ENCODE peak calls at places on chromosome 21, in seven cellular contexts. R is SK-N-SH, F is HepG2, V is K562, P is HCT116, W is GM12878, L is H1. M is an unnamed sample. For H3K4me1, the result is how much of the 10 kb centered on the place peaks cover.

GRCh38 chr21:23949493-23949892 is 1657.8 kb downstream of the MRPL39 start:
- DNase-seq in R (no peak), F (no peak), V (no peak), P (no peak), W (no peak), L (no peak), M (no peak)

GRCh38 chr21:28516996-28517592 is 475.6 kb downstream of the LTN1 start:
- DNase-seq in R (peak), F (peak), V (peak), P (no peak), W (peak), L (peak), M (peak)

GRCh38 chr21:35926003-35926541 is 134.3 kb downstream of the SETD4 start:
- DNase-seq in R (no peak), F (no peak), V (no peak), P (no peak), W (no peak), L (no peak), M (no peak)

GRCh38 chr21:36166705-36167104 is 10.1 kb downstream of the DOP1B start:
- DNase-seq in R (peak), F (no peak), V (peak), P (no peak), W (no peak), L (no peak), M (no peak)

GRCh38 chr21:20023199-20023598 is 975.0 kb upstream of the NCAM2 start:
- DNase-seq in R (no peak), F (no peak), V (no peak), P (no peak), W (no peak), L (no peak), M (no peak)

GRCh38 chr21:37208056-37208705 is 59.0 kb downstream of the VPS26C start:
- DNase-seq in R (peak), F (peak), V (peak), P (no peak), W (peak), L (no peak), M (no peak)

GRCh38 chr21:24110846-24111245 is 1496.4 kb downstream of the MRPL39 start:
- DNase-seq in R (no peak), F (no peak), V (no peak), P (no peak), W (no peak), L (no peak), M (no peak)

GRCh38 chr21:42056996-42057689 is 14.0 kb upstream of the UMODL1 start:
- DNase-seq in R (no peak), F (no peak), V (no peak), P (no peak), W (no peak), L (no peak), M (no peak)

DNA sequence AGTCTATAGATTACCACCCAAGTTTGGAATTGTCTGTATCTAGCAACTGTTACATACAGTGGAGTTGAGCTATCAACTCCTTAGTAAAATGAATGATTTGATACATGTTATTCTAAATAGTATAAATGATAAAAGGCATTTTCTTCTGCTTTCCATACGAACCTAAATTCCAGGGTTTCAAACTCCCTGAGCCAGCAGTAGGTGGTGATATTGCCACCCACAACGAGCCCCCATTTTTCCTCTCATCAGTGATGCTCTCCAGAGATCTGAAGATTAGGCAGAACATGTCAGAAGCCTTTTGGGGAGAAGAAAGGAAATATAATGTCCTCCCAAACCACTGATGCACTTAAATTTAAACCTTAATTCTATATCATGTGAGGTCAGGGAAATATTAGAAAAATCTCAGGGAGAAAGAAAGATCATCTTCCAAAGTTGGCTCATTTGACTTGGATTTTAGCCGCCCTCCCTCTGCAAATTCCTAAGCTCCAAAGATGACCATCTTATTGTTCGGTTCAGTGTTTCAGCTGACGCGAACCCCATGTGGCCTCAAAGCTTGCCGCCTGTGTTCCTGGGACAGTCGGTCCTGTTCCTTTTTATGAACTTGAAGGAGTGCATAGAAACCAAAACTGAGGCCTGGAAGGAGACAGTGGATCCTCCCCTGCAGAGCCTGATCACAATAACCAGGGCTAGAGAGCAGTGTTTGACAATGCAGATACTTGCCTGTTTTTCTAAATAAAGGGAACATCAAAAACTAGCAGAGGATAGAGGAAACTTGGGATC is 2.3 kb downstream of the EVA1C start:
- DNase-seq in R (peak), F (no peak), V (peak), P (no peak), W (no peak), L (no peak), M (no peak)
- H3K4me1 ChIP-seq in R (under half), F (under half), V (under half), P (under half), W (under half), L (under half), M (under half)

GRCh38 chr21:15706686-15707085 is 23.1 kb upstream of the USP25 start:
- DNase-seq in R (no peak), F (no peak), V (peak), P (peak), W (no peak), L (no peak), M (no peak)
- TF ChIP-seq YY1 in R (no peak), F (no peak), V (no peak), P (no peak), W (no peak), L (no peak), M (no peak)

DNA sequence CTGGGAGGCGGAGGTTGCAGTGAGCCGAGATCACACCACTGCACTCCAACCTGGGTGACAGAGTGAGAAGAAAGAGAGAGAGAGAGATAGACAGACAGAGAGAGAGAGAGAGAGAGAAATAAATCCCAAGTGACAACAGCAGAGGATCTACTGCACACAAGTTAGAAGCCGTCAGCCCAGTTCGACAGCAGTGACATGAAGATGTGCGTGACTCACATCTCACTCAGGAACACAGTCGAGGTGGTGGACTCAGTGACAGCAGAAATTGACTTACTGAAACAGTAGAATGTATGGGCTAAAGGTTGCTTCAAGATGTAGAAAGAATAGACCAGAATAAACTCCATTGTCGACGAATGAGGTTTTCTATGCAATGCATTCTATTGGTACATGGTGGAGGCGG is 77.0 kb upstream of the KRTAP19-8 start:
- DNase-seq in R (no peak), F (no peak), V (no peak), P (no peak), W (no peak), L (no peak), M (no peak)
- H3K4me1 ChIP-seq in R (under half), F (under half), V (under half), P (under half), W (under half), L (under half), M (under half)

GRCh38 chr21:26140185-26140584 is 30.4 kb downstream of the APP start:
- DNase-seq in R (no peak), F (peak), V (peak), P (peak), W (no peak), L (no peak), M (no peak)
- TF ChIP-seq YY1 in R (no peak), F (no peak), V (no peak), P (no peak), W (no peak), L (no peak), M (no peak)